ENCODE peak calls at places on chromosomes 16 and 17, in six cellular contexts. One of them, this sample, is unnamed.

GRCh38 chr17:4967539-4968165 is at the start of gene SPAG7:
- DNase-seq in CD8-positive, alpha-beta T cell: peak; percentile 90
- DNase-seq in heart right ventricle: peak; percentile 94
- DNase-seq in smooth muscle cell of the brain vasculature: peak; percentile 97
- DNase-seq in HepG2: peak; percentile 90
- DNase-seq in endothelial cell: peak; percentile 96
- DNase-seq in this sample: peak; percentile 93

GRCh38 chr17:81419333-81419885 is 24.2 kb downstream of the BAHCC1 start:
- DNase-seq in CD8-positive, alpha-beta T cell: no peak
- DNase-seq in heart right ventricle: peak; percentile 95
- DNase-seq in smooth muscle cell of the brain vasculature: no peak
- DNase-seq in HepG2: no peak
- DNase-seq in endothelial cell: no peak
- DNase-seq in this sample: peak; percentile 100

GRCh38 chr17:49727353-49727752 is 19.6 kb upstream of the SLC35B1 start:
- DNase-seq in CD8-positive, alpha-beta T cell: no peak
- DNase-seq in heart right ventricle: no peak
- DNase-seq in smooth muscle cell of the brain vasculature: no peak
- DNase-seq in HepG2: no peak
- DNase-seq in endothelial cell: no peak
- DNase-seq in this sample: peak; percentile 87

GRCh38 chr17:75433223-75433622 is 23.2 kb upstream of the TMEM94 start:
- DNase-seq in CD8-positive, alpha-beta T cell: no peak
- DNase-seq in heart right ventricle: no peak
- DNase-seq in smooth muscle cell of the brain vasculature: no peak
- DNase-seq in HepG2: no peak
- DNase-seq in endothelial cell: no peak
- DNase-seq in this sample: peak; percentile 40

GRCh38 chr17:58902312-58902711 is 146.7 kb downstream of the PPM1E start:
- DNase-seq in CD8-positive, alpha-beta T cell: no peak
- DNase-seq in heart right ventricle: no peak
- DNase-seq in smooth muscle cell of the brain vasculature: no peak
- DNase-seq in HepG2: no peak
- DNase-seq in endothelial cell: no peak
- DNase-seq in this sample: no peak

GRCh38 chr17:69773081-69773480 is 301.9 kb upstream of the KCNJ16 start:
- DNase-seq in CD8-positive, alpha-beta T cell: no peak
- DNase-seq in heart right ventricle: no peak
- DNase-seq in smooth muscle cell of the brain vasculature: no peak
- DNase-seq in HepG2: no peak
- DNase-seq in endothelial cell: no peak
- DNase-seq in this sample: no peak

GRCh38 chr17:8825802-8826201 is 26.6 kb upstream of the MFSD6L start:
- DNase-seq in CD8-positive, alpha-beta T cell: no peak
- DNase-seq in heart right ventricle: no peak
- DNase-seq in smooth muscle cell of the brain vasculature: no peak
- DNase-seq in HepG2: no peak
- DNase-seq in endothelial cell: no peak
- DNase-seq in this sample: no peak

GRCh38 chr17:12627177-12627629 is 38.5 kb upstream of the MYOCD start:
- DNase-seq in CD8-positive, alpha-beta T cell: no peak
- DNase-seq in heart right ventricle: peak; percentile 21
- DNase-seq in smooth muscle cell of the brain vasculature: peak; percentile 67
- DNase-seq in HepG2: peak; percentile 57
- DNase-seq in endothelial cell: no peak
- DNase-seq in this sample: peak; percentile 50

GRCh38 chr16:50334106-50334975 is 34.4 kb downstream of the BRD7 start:
- DNase-seq in CD8-positive, alpha-beta T cell: no peak
- DNase-seq in heart right ventricle: no peak
- DNase-seq in smooth muscle cell of the brain vasculature: no peak
- DNase-seq in HepG2: no peak
- DNase-seq in endothelial cell: no peak
- DNase-seq in this sample: no peak